ENCODE peak calls at places on chromosomes 1 and 21, in four cellular contexts. One of them, this sample, is unnamed.

GRCh38 chr1:234781241-234782056 is 171.5 kb upstream of the IRF2BP2 start:
- DNase-seq in prostate gland: no peak
- DNase-seq in CD4-positive, alpha-beta T cell: no peak
- DNase-seq in uterus: no peak
- DNase-seq in this sample: no peak

GRCh38 chr1:147236448-147236847 is 6.0 kb upstream of the CHD1L start:
- DNase-seq in prostate gland: no peak
- DNase-seq in CD4-positive, alpha-beta T cell: no peak
- DNase-seq in uterus: no peak
- DNase-seq in this sample: no peak

GRCh38 chr1:227300682-227301081 is 17.6 kb downstream of the CDC42BPA start:
- DNase-seq in prostate gland: no peak
- DNase-seq in CD4-positive, alpha-beta T cell: no peak
- DNase-seq in uterus: no peak
- DNase-seq in this sample: no peak

GRCh38 chr1:164602480-164603093 is 43.6 kb downstream of the PBX1 start:
- DNase-seq in prostate gland: peak; percentile 81
- DNase-seq in CD4-positive, alpha-beta T cell: no peak
- DNase-seq in uterus: peak; percentile 70
- DNase-seq in this sample: no peak

GRCh38 chr21:42143111-42143510 is 72.0 kb downstream of the UMODL1 start:
- DNase-seq in prostate gland: no peak
- DNase-seq in CD4-positive, alpha-beta T cell: no peak
- DNase-seq in uterus: no peak
- DNase-seq in this sample: no peak

GRCh38 chr1:43587594-43587993 is 56.9 kb downstream of the PTPRF start:
- DNase-seq in prostate gland: no peak
- DNase-seq in CD4-positive, alpha-beta T cell: no peak
- DNase-seq in uterus: no peak
- DNase-seq in this sample: no peak

GRCh38 chr1:43711049-43711448 is 3.7 kb downstream of the ST3GAL3 start:
- DNase-seq in prostate gland: no peak
- DNase-seq in CD4-positive, alpha-beta T cell: no peak
- DNase-seq in uterus: no peak
- DNase-seq in this sample: no peak

GRCh38 chr21:29827236-29827635 is 112.6 kb downstream of the GRIK1 start:
- DNase-seq in prostate gland: no peak
- DNase-seq in CD4-positive, alpha-beta T cell: no peak
- DNase-seq in uterus: no peak
- DNase-seq in this sample: no peak

GRCh38 chr1:208069317-208069716 is 158.4 kb upstream of the CD34 start:
- DNase-seq in prostate gland: no peak
- DNase-seq in CD4-positive, alpha-beta T cell: no peak
- DNase-seq in uterus: no peak
- DNase-seq in this sample: no peak

GRCh38 chr1:67346982-67347381 is 39.3 kb downstream of the IL12RB2 start:
- DNase-seq in prostate gland: no peak
- DNase-seq in CD4-positive, alpha-beta T cell: no peak
- DNase-seq in uterus: no peak
- DNase-seq in this sample: no peak

GRCh38 chr1:200154069-200154767 is 126.7 kb downstream of the NR5A2 start:
- DNase-seq in prostate gland: no peak
- DNase-seq in CD4-positive, alpha-beta T cell: peak; percentile 15
- DNase-seq in uterus: no peak
- DNase-seq in this sample: no peak

DNA sequence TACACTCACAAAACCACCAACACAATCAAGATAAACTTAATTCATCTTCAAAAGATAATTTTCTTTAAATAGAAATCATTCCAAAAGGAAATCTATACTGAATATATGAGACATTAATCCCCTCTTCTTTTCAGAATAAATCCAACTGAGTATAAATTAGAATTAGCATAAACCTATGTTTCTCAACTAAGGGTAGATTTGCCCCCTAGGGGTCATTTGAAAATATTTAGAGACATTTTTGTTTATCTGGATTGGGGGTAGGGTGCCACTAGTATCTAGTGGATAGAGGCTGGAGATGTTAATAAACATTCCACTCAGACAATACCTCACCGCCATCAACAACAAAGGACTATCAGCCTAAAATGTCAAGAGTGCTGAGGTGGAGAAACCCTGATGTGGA is 6.5 kb upstream of the TNFSF4 start:
- DNase-seq in prostate gland: no peak
- DNase-seq in CD4-positive, alpha-beta T cell: no peak
- DNase-seq in uterus: no peak
- DNase-seq in this sample: no peak
- TF ChIP-seq CTCF in prostate gland: no peak
- TF ChIP-seq CTCF in CD4-positive, alpha-beta T cell: no peak
- TF ChIP-seq CTCF in uterus: no peak
- TF ChIP-seq CTCF in this sample: no peak

GRCh38 chr1:93844262-93845045 is 34.6 kb downstream of the DNTTIP2 start:
- DNase-seq in prostate gland: peak; percentile 67
- DNase-seq in CD4-positive, alpha-beta T cell: no peak
- DNase-seq in uterus: peak; percentile 34
- DNase-seq in this sample: peak; percentile 8

GRCh38 chr1:93846929-93847810 is 31.8 kb downstream of the DNTTIP2 start:
- DNase-seq in prostate gland: peak; percentile 89
- DNase-seq in CD4-positive, alpha-beta T cell: peak; percentile 94
- DNase-seq in uterus: peak; percentile 89
- DNase-seq in this sample: peak; percentile 83

GRCh38 chr1:93847811-93848288 is 31.2 kb downstream of the DNTTIP2 start:
- DNase-seq in prostate gland: peak; percentile 51
- DNase-seq in CD4-positive, alpha-beta T cell: peak; percentile 59
- DNase-seq in uterus: peak; percentile 72
- DNase-seq in this sample: peak; percentile 78

GRCh38 chr1:93845554-93846150 is 33.4 kb downstream of the DNTTIP2 start:
- DNase-seq in prostate gland: no peak
- DNase-seq in CD4-positive, alpha-beta T cell: no peak
- DNase-seq in uterus: no peak
- DNase-seq in this sample: no peak

DNA sequence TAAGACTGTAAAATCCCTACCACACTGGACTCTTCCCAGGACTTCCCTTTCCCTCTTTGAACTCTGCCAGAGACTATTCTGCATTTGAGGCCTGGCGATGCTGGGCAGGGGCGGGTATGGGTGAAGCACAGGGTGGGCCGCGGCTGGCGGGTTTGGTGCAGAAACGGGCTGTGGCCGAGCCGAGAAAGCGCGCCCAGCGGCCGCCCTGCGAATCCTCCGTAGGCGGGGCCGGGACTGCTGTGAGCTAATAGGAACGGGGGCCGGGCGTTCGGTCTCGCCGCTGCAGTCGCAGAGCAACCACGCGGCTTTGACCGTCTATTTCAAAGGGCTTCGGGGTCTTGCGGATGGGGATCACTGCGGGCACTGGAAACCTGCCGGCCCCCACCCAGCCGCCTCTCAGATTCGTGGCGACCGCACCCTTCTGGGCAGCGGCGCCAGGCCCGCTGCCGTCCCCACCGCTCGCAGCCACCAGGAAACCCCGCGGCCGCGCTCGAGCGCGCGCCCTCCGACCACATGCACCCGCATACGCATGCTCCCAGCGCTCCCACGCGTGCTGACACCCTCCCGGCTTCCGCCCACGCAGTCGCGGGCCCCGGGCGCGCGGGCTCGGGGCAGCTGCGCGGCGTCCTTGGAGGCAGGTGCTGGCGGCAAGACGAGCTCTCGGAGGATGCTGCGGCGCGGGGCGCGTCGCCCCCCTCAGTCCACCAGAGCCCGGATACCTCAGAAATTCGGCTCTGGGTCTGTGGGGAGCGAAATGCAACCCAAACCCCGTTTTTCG is 32.7 kb downstream of the DNTTIP2 start:
- DNase-seq in prostate gland: peak; percentile 86
- DNase-seq in CD4-positive, alpha-beta T cell: peak; percentile 78
- DNase-seq in uterus: peak; percentile 86
- DNase-seq in this sample: peak; percentile 88
- TF ChIP-seq CTCF in prostate gland: peak; percentile 55
- TF ChIP-seq CTCF in CD4-positive, alpha-beta T cell: no peak
- TF ChIP-seq CTCF in uterus: peak; percentile 32
- TF ChIP-seq CTCF in this sample: peak; percentile 34

DNA sequence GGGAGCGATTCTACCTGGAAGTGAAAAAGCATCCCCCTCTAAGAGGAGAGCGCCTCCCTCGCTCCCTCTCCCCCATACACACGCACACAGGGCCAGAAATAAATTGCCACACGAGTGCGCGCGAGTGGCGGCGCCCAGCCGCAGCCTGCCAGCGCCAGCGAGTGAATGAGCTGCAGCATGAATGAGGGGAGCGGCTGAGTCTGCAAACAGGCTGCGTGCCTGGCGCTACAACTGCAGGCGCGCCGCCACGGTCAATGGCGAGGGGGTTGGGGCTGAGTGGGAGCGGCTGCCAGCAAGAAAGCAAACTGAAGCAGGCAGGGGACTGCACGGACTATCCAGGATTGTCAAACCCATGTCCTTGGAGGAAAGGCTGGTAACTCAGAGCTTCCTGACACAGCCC is 2.2 kb downstream of the CAMK1G start:
- DNase-seq in prostate gland: peak; percentile 35
- DNase-seq in CD4-positive, alpha-beta T cell: no peak
- DNase-seq in uterus: peak; percentile 20
- DNase-seq in this sample: peak; percentile 81
- TF ChIP-seq CTCF in prostate gland: peak; percentile 21
- TF ChIP-seq CTCF in CD4-positive, alpha-beta T cell: no peak
- TF ChIP-seq CTCF in uterus: no peak
- TF ChIP-seq CTCF in this sample: peak; percentile 10

GRCh38 chr1:198575292-198575691 is 34.8 kb upstream of the ATP6V1G3 start:
- DNase-seq in prostate gland: no peak
- DNase-seq in CD4-positive, alpha-beta T cell: no peak
- DNase-seq in uterus: no peak
- DNase-seq in this sample: no peak

GRCh38 chr1:198577444-198577843 is 37.0 kb upstream of the ATP6V1G3 start:
- DNase-seq in prostate gland: no peak
- DNase-seq in CD4-positive, alpha-beta T cell: no peak
- DNase-seq in uterus: no peak
- DNase-seq in this sample: no peak

GRCh38 chr1:198575715-198576641 is 35.5 kb upstream of the ATP6V1G3 start:
- DNase-seq in prostate gland: no peak
- DNase-seq in CD4-positive, alpha-beta T cell: no peak
- DNase-seq in uterus: no peak
- DNase-seq in this sample: no peak
- TF ChIP-seq CTCF in prostate gland: no peak
- TF ChIP-seq CTCF in CD4-positive, alpha-beta T cell: no peak
- TF ChIP-seq CTCF in uterus: no peak
- TF ChIP-seq CTCF in this sample: no peak

GRCh38 chr21:34805157-34805556 is 136.4 kb downstream of the CLIC6 start:
- DNase-seq in prostate gland: no peak
- DNase-seq in CD4-positive, alpha-beta T cell: no peak
- DNase-seq in uterus: no peak
- DNase-seq in this sample: no peak

GRCh38 chr21:34802180-34802899 is 133.5 kb downstream of the CLIC6 start:
- DNase-seq in prostate gland: no peak
- DNase-seq in CD4-positive, alpha-beta T cell: no peak
- DNase-seq in uterus: no peak
- DNase-seq in this sample: no peak

GRCh38 chr21:34801519-34802132 is 132.8 kb downstream of the CLIC6 start:
- DNase-seq in prostate gland: no peak
- DNase-seq in CD4-positive, alpha-beta T cell: no peak
- DNase-seq in uterus: no peak
- DNase-seq in this sample: no peak

GRCh38 chr21:34806423-34806822 is 137.6 kb downstream of the CLIC6 start:
- DNase-seq in prostate gland: no peak
- DNase-seq in CD4-positive, alpha-beta T cell: no peak
- DNase-seq in uterus: no peak
- DNase-seq in this sample: no peak

GRCh38 chr21:34803792-34804440 is 135.1 kb downstream of the CLIC6 start:
- DNase-seq in prostate gland: no peak
- DNase-seq in CD4-positive, alpha-beta T cell: no peak
- DNase-seq in uterus: no peak
- DNase-seq in this sample: no peak
- TF ChIP-seq CTCF in prostate gland: no peak
- TF ChIP-seq CTCF in CD4-positive, alpha-beta T cell: no peak
- TF ChIP-seq CTCF in uterus: no peak
- TF ChIP-seq CTCF in this sample: no peak

This sample was measured in dorsolateral prefrontal cortex.